ENCODE peak calls at places on chromosomes 5 and 9, in seven cellular contexts. K, W, X, N, T, I and E are unnamed samples.

GRCh38 chr9:124309665-124310064 is 51.9 kb downstream of the NEK6 start:
- DNase-seq in N (no peak), W (peak), T (no peak), K (no peak), I (peak), X (peak), E (no peak)

GRCh38 chr5:65037845-65038815 is 269.4 kb downstream of the CWC27 start:
- DNase-seq in T (no peak), W (no peak), X (no peak), I (no peak), K (no peak), N (no peak), E (no peak)

GRCh38 chr5:32645246-32645645 is 59.9 kb downstream of the SUB1 start:
- DNase-seq in W (no peak), I (no peak), X (peak), N (peak), T (no peak), K (no peak), E (no peak)

GRCh38 chr5:157550668-157551067 is 24.9 kb downstream of the ADAM19 start:
- DNase-seq in I (no peak), X (no peak), T (no peak), K (no peak), N (no peak), W (no peak), E (no peak)

GRCh38 chr5:6712136-6712581 is 1.1 kb upstream of the TENT4A start:
- DNase-seq in I (no peak), X (peak), W (no peak), T (peak), N (no peak), K (peak), E (peak)

GRCh38 chr5:56543431-56544385 is 271.6 kb upstream of the MAP3K1 start:
- DNase-seq in T (no peak), W (no peak), K (no peak), X (peak), I (no peak), N (no peak), E (no peak)

GRCh38 chr9:113645972-113646241 is 182.4 kb downstream of the RGS3 start:
- DNase-seq in X (no peak), K (no peak), W (no peak), T (no peak), I (no peak), N (no peak), E (no peak)

GRCh38 chr5:128764910-128765309 is 200.4 kb upstream of the SLC27A6 start:
- DNase-seq in I (no peak), X (no peak), K (peak), N (no peak), T (no peak), W (no peak), E (no peak)

GRCh38 chr9:101731429-101731828 is 7.0 kb downstream of the GRIN3A start:
- DNase-seq in X (no peak), N (no peak), W (no peak), T (no peak), I (no peak), K (no peak), E (no peak)

GRCh38 chr9:101727621-101728524 is 10.6 kb downstream of the GRIN3A start:
- DNase-seq in K (no peak), I (no peak), T (no peak), W (no peak), N (peak), X (peak), E (no peak)
- TF ChIP-seq CTCF in K (peak), I (peak), T (no peak), W (peak), N (peak), X (peak), E (peak)

DNA sequence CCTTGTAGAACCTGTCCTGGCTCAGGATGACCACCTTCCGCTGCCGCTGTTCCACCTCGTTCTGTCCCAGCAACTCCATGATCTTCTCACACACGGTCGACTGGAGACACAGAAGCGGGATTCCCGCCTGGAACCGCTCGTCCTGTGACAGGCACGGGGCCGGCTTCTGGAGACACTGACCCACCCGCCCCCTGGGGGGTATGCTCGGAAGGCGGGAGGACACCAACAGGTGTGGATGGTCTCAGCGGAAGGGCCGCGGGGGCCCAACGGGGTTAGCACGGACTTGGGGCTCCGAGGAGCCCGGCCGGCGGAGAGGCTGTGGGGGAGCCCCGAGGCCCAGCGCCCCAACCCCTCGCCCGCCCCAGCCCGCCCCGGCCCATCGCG is 525 bp downstream of the UCK1 start:
- DNase-seq in K (peak), X (peak), W (no peak), N (peak), I (no peak), T (no peak), E (no peak)
- TF ChIP-seq CTCF in K (peak), X (peak), W (peak), N (no peak), I (peak), T (no peak), E (peak)

GRCh38 chr9:91775011-91775707 is 174.9 kb downstream of the ROR2 start:
- DNase-seq in W (no peak), I (no peak), N (peak), K (peak), T (peak), X (peak), E (peak)

GRCh38 chr9:91776409-91777365 is 173.3 kb downstream of the ROR2 start:
- DNase-seq in N (no peak), W (no peak), K (no peak), X (peak), I (no peak), T (no peak), E (no peak)

GRCh38 chr9:91778031-91778430 is 172.0 kb downstream of the ROR2 start:
- DNase-seq in W (no peak), T (no peak), N (no peak), I (no peak), K (no peak), X (no peak), E (no peak)

GRCh38 chr9:91777437-91777836 is 172.6 kb downstream of the ROR2 start:
- DNase-seq in T (no peak), K (no peak), W (no peak), X (peak), I (peak), N (no peak), E (no peak)

GRCh38 chr9:91775708-91776028 is 174.4 kb downstream of the ROR2 start:
- DNase-seq in W (no peak), K (no peak), N (no peak), I (no peak), X (no peak), T (no peak), E (no peak)
- TF ChIP-seq CTCF in W (no peak), K (peak), N (no peak), I (no peak), X (no peak), T (peak), E (no peak)

GRCh38 chr5:8340739-8341344 is 471.9 kb downstream of the MTRR start:
- DNase-seq in I (no peak), N (peak), K (no peak), X (peak), W (peak), T (no peak), E (no peak)
- TF ChIP-seq CTCF in I (peak), N (peak), K (peak), X (peak), W (peak), T (no peak), E (peak)

DNA sequence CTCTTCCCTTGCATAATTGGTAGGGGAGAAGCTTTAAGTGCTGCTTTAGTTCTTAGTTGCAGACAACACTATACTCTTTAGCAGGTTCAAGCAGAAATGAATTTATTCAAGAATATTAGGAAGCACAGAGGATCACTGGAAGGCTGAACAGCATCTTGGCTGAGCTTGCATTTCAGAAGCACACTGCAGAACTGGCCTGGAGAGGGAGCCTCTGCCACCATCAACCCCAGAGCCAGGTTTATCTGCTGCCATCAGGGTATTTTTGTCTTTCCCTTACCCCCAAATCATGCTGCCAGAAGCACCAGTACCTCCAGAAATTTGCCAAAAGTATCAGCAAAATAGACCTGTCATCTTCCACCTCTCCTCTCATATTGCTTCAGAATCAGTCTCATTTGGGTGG is 440.7 kb downstream of the DMAC1 start:
- DNase-seq in W (no peak), I (no peak), N (no peak), T (no peak), X (no peak), K (no peak), E (no peak)
- TF ChIP-seq CTCF in W (peak), I (peak), N (no peak), T (no peak), X (peak), K (no peak), E (peak)

DNA sequence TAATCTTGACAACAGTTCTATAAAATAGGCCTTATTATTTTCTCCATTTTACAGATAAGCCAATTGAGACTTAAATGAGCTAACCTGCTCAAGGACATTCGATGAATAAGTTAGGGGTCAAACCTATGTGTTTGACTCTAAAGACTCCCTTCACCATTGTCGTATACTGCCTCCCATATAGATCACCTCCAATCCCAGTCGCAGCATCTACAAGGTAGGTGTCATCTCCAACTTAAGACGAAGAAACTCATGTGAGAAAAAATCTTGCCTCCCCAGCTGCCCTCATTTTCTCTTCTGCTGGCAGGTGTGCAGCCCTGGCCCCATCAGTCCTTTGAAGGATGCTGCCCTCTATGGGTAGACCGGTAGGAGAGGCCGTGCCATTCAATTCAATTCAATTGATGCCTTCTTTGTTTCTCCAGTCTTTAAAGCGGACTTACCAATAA is 75.2 kb upstream of the SMARCA2 start:
- DNase-seq in T (no peak), W (no peak), N (peak), I (no peak), K (no peak), X (no peak), E (peak)
- TF ChIP-seq CTCF in T (peak), W (peak), N (peak), I (peak), K (peak), X (peak), E (peak)